ENCODE peak calls at places on chromosomes 3 and 15, in seven cellular contexts. One of them, this sample, is unnamed.

GRCh38 chr3:56119575-56120349 is 348.5 kb downstream of the ERC2 start:
- DNase-seq in T-helper 1 cell: no peak
- DNase-seq in mammary epithelial cell: peak; percentile 25
- DNase-seq in foreskin keratinocyte: peak; percentile 47
- DNase-seq in NCI-H2029 treated with DMSO at 0.1 percent for 48 hours: no peak
- DNase-seq in endodermal cell: no peak
- DNase-seq in HT-29: no peak
- DNase-seq in this sample: no peak

GRCh38 chr15:35958936-35959335 is 413.0 kb upstream of the DPH6 start:
- DNase-seq in endodermal cell: no peak
- DNase-seq in foreskin keratinocyte: no peak
- DNase-seq in NCI-H2029 treated with DMSO at 0.1 percent for 48 hours: no peak
- DNase-seq in HT-29: no peak
- DNase-seq in mammary epithelial cell: no peak
- DNase-seq in T-helper 1 cell: no peak
- DNase-seq in this sample: no peak

GRCh38 chr3:131795382-131796085 is 239.3 kb downstream of the CPNE4 start:
- DNase-seq in T-helper 1 cell: no peak
- DNase-seq in endodermal cell: no peak
- DNase-seq in mammary epithelial cell: no peak
- DNase-seq in foreskin keratinocyte: no peak
- DNase-seq in NCI-H2029 treated with DMSO at 0.1 percent for 48 hours: peak; percentile 17
- DNase-seq in HT-29: no peak
- DNase-seq in this sample: no peak

GRCh38 chr3:114092151-114093000 is 35.8 kb downstream of the QTRT2 start:
- DNase-seq in endodermal cell: no peak
- DNase-seq in T-helper 1 cell: no peak
- DNase-seq in NCI-H2029 treated with DMSO at 0.1 percent for 48 hours: no peak
- DNase-seq in HT-29: no peak
- DNase-seq in mammary epithelial cell: peak; percentile 5
- DNase-seq in foreskin keratinocyte: no peak
- DNase-seq in this sample: no peak

GRCh38 chr3:52240059-52240885 is 1.3 kb upstream of the TWF2 start:
- DNase-seq in NCI-H2029 treated with DMSO at 0.1 percent for 48 hours: no peak
- DNase-seq in endodermal cell: no peak
- DNase-seq in foreskin keratinocyte: peak; percentile 82
- DNase-seq in T-helper 1 cell: no peak
- DNase-seq in mammary epithelial cell: peak; percentile 79
- DNase-seq in HT-29: no peak
- DNase-seq in this sample: peak; percentile 66

GRCh38 chr15:75360391-75360790 is 8.0 kb downstream of the MAN2C1 start:
- DNase-seq in NCI-H2029 treated with DMSO at 0.1 percent for 48 hours: no peak
- DNase-seq in T-helper 1 cell: no peak
- DNase-seq in HT-29: no peak
- DNase-seq in endodermal cell: no peak
- DNase-seq in mammary epithelial cell: no peak
- DNase-seq in foreskin keratinocyte: no peak
- DNase-seq in this sample: no peak

GRCh38 chr3:177665122-177665808 is 468.0 kb upstream of the TBL1XR1 start:
- DNase-seq in endodermal cell: no peak
- DNase-seq in mammary epithelial cell: no peak
- DNase-seq in foreskin keratinocyte: no peak
- DNase-seq in HT-29: no peak
- DNase-seq in T-helper 1 cell: no peak
- DNase-seq in NCI-H2029 treated with DMSO at 0.1 percent for 48 hours: no peak
- DNase-seq in this sample: no peak

GRCh38 chr3:101387351-101387750 is 67.0 kb upstream of the IMPG2 start:
- DNase-seq in foreskin keratinocyte: no peak
- DNase-seq in mammary epithelial cell: no peak
- DNase-seq in HT-29: no peak
- DNase-seq in NCI-H2029 treated with DMSO at 0.1 percent for 48 hours: no peak
- DNase-seq in T-helper 1 cell: no peak
- DNase-seq in endodermal cell: no peak
- DNase-seq in this sample: no peak